ENCODE peak calls at places on chromosomes 3 and 15, in six cellular contexts. H is IMR-90, V is A549, G is ovary, M is body of pancreas, Q is spleen. J is an unnamed sample.

GRCh38 chr15:99076555-99077308 is 28.1 kb upstream of the SYNM start:
- DNase-seq in G (peak; percentile 77), H (peak; percentile 86), V (peak; percentile 80), M (peak; percentile 79), Q (no peak), J (no peak)

GRCh38 chr3:140842984-140843649 is 98.5 kb upstream of the SLC25A36 start:
- DNase-seq in H (no peak), Q (no peak), M (no peak), G (no peak), V (no peak), J (no peak)

GRCh38 chr15:82062479-82062878 is 16.7 kb upstream of the MEX3B start:
- DNase-seq in G (no peak), Q (no peak), M (no peak), V (no peak), H (no peak), J (no peak)

GRCh38 chr3:172528677-172529076 is 5.4 kb upstream of the TNFSF10 start:
- DNase-seq in Q (no peak), H (no peak), V (no peak), M (no peak), G (no peak), J (no peak)

GRCh38 chr15:66981746-66982145 is 83.7 kb upstream of the SMAD3 start:
- DNase-seq in V (no peak), H (no peak), M (no peak), Q (no peak), G (no peak), J (no peak)

GRCh38 chr3:152436707-152437615 is 168.2 kb downstream of the MBNL1 start:
- DNase-seq in Q (no peak), M (no peak), H (no peak), V (no peak), G (no peak), J (no peak)

GRCh38 chr15:68239025-68239424 is 9.5 kb upstream of the CLN6 start:
- DNase-seq in V (no peak), Q (no peak), M (no peak), G (no peak), H (no peak), J (no peak)

GRCh38 chr3:188071636-188072035 is 82.3 kb upstream of the LPP start:
- DNase-seq in Q (no peak), V (no peak), G (no peak), M (no peak), H (peak; percentile 47), J (no peak)

GRCh38 chr15:82986442-82986780 is 401 bp downstream of the RAMAC start:
- DNase-seq in M (no peak), G (no peak), H (peak; percentile 22), Q (no peak), V (peak; percentile 60), J (no peak)

GRCh38 chr3:99645277-99646106 is 7.1 kb downstream of the COL8A1 start:
- DNase-seq in V (no peak), G (no peak), M (no peak), Q (no peak), H (peak; percentile 81), J (no peak)

GRCh38 chr15:101520395-101520794 is 30.9 kb upstream of the PCSK6 start:
- DNase-seq in H (no peak), G (no peak), Q (no peak), M (no peak), V (no peak), J (no peak)

GRCh38 chr15:34984884-34985630 is 3.0 kb downstream of the ZNF770 start:
- DNase-seq in V (no peak), M (no peak), G (no peak), H (peak; percentile 22), Q (no peak), J (no peak)

GRCh38 chr3:172355836-172356235 is 92.4 kb downstream of the GHSR start:
- DNase-seq in H (peak; percentile 98), V (no peak), G (peak; percentile 50), Q (no peak), M (peak; percentile 48), J (no peak)

GRCh38 chr15:74242296-74242929 is 6.3 kb downstream of the CCDC33 start:
- DNase-seq in H (peak; percentile 17), V (peak; percentile 41), Q (peak; percentile 79), G (no peak), M (peak; percentile 49), J (no peak)

GRCh38 chr15:79433610-79434009 is 1.5 kb downstream of the MINAR1 start:
- DNase-seq in V (peak; percentile 17), Q (no peak), H (no peak), G (no peak), M (no peak), J (no peak)

GRCh38 chr3:186060222-186060621 is 48.7 kb downstream of the ETV5 start:
- DNase-seq in Q (no peak), H (no peak), M (no peak), V (no peak), G (no peak), J (no peak)

GRCh38 chr3:52742418-52743041 is 28.2 kb downstream of the NEK4 start:
- DNase-seq in G (no peak), M (no peak), H (peak; percentile 34), V (peak; percentile 31), Q (no peak), J (no peak)

GRCh38 chr3:44981751-44982150 is 5.7 kb downstream of the EXOSC7 start:
- DNase-seq in Q (no peak), H (no peak), G (no peak), M (no peak), V (no peak), J (no peak)

GRCh38 chr3:123757281-123757940 is 126.7 kb downstream of the MYLK start:
- DNase-seq in M (no peak), Q (no peak), G (no peak), H (no peak), V (no peak), J (peak; percentile 19)

GRCh38 chr3:141401584-141402475 is 33.5 kb downstream of the ZBTB38 start:
- DNase-seq in M (peak; percentile 49), V (peak; percentile 50), H (no peak), Q (peak; percentile 93), G (peak; percentile 75), J (no peak)

GRCh38 chr15:68214838-68215234 is 9.7 kb upstream of the CALML4 start:
- DNase-seq in Q (peak; percentile 35), V (no peak), G (no peak), H (no peak), M (no peak), J (no peak)

GRCh38 chr15:30991301-30992072 is at the start of gene MTMR10:
- DNase-seq in Q (peak; percentile 97), H (peak; percentile 73), M (peak; percentile 81), V (peak; percentile 77), G (peak; percentile 86), J (peak; percentile 39)
- TF ChIP-seq POLR2A in Q (peak; percentile 41), H (peak; percentile 87), M (peak; percentile 88), V (peak; percentile 84), G (peak; percentile 65), J (peak; percentile 61)

DNA sequence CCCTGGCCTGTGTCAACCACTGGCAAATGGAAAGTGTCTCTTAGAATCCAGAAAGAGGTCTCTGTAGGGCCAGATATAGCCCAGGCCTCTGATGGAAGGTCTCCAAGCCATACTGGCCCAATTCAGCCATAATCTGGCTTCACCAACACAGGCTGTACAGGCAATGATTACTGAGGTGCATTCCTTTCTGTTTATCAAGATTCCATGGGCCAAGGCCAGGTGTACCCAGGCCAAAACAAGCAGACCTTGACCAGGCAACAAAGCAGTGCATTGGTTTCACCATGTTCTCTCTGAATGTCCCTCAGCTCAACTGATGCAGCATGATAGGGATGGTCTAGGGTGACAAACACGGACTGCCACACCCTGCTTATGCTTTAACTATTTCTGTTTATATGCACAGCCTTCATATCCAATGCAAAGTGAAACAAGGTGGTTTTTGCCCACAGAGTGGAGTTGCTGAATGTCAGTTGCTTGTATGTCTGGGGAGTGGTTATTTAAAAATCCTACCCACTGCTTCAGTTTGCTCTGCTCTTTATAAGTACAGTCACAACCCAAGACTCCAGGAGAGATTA is 25.2 kb downstream of the CCNL1 start:
- DNase-seq in V (no peak), H (no peak), G (no peak), M (peak; percentile 84), Q (no peak), J (peak; percentile 58)
- H3K4me3 ChIP-seq in V (no peak overlapping the region), H (no peak overlapping the region), G (no peak overlapping the region), M (no peak overlapping the region), Q (no peak overlapping the region), J (no peak overlapping the region)

DNA sequence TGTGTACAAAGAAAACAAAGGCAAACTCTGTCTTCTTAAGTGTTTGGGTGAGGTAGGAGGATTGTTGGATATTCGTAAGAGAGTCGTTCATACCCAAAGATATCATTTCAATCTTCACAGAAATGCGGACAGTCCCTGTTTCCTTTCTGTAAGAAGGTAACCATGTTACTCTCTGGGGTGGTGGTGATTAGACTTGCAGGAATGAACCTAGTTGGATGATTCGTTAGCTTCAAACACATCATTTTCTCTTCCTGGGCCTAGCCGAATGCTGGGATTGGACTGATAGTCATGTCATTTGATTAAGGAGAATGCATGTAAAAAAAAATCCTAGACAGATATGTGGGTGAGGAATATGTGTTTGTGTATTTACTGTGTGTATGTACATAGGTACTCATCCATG is 12.4 kb downstream of the SLCO3A1 start:
- DNase-seq in Q (no peak), V (no peak), H (peak; percentile 40), M (no peak), G (no peak), J (no peak)
- H3K27ac ChIP-seq in Q (peak overlapping the region; percentile 69), V (no peak overlapping the region), H (no peak overlapping the region), M (no peak overlapping the region), G (peak overlapping the region; percentile 66), J (peak overlapping the region; percentile 83)

GRCh38 chr15:88637841-88638625 is 783 bp upstream of the ISG20 start:
- DNase-seq in M (peak; percentile 49), V (no peak), Q (peak; percentile 87), G (peak; percentile 63), H (no peak), J (no peak)

GRCh38 chr15:88636654-88637053 is 2.2 kb upstream of the ISG20 start:
- DNase-seq in M (no peak), H (peak; percentile 36), Q (peak; percentile 69), G (peak; percentile 26), V (no peak), J (no peak)

GRCh38 chr15:88637436-88637835 is 1.4 kb upstream of the ISG20 start:
- DNase-seq in M (no peak), G (peak; percentile 27), H (no peak), V (no peak), Q (peak; percentile 69), J (no peak)

GRCh38 chr15:88636039-88636438 is 2.8 kb upstream of the ISG20 start:
- DNase-seq in H (no peak), Q (peak; percentile 88), V (no peak), M (peak; percentile 93), G (no peak), J (no peak)

DNA sequence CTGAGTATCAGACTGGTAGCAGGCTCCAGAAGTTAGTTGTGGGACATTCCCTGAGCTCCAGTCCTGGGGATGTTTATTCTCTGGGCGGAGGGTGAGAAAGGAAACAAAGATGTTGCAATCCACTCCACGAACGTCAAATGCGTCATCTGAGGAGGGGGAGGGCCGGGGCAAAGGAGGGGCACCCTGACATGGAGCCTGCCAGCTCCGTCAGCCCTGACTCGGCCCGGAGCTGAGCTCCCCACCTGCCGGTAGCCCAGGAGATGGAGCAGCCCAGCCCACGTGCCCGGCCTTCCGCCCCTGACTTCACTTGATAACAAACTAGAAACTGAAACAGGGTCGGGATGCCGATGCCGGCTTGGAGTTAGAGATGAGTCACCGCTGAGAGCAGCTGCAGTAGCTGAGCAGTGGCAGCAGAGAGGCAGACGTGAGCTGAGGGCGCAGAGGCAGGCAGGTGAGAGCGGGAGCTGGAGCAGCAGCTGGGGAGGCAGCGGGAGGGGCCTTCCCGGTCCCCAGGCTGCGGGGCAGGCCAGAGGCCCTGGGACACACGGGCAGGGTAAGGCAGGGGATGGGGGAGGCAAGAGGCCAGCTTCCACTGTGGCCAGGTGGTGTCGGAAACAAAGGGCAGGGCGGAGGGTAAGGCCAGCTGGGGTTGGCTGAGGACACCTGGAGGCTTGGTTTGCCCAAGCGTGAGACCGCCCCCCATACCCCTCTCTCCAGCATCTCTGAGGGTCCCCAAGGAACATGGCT is at the start of gene ISG20:
- DNase-seq in G (peak; percentile 97), Q (peak; percentile 99), M (peak; percentile 98), H (peak; percentile 99), V (peak; percentile 100), J (peak; percentile 93)
- TF ChIP-seq POLR2A in G (peak; percentile 76), Q (peak; percentile 95), M (peak; percentile 88), H (peak; percentile 94), V (no peak), J (peak; percentile 87)